ENCODE peak calls at places on chromosomes 6 and 20, in six cellular contexts. M, D, V, W, Y and N are unnamed samples.
A peak's percentile ranks its signal among the peaks of the same experiment; 100 is the strongest.

GRCh38 chr6:70841115-70841514 is 115.7 kb downstream of the B3GAT2 start:
- DNase-seq in M (no peak), D (no peak), V (no peak), W (no peak), Y (no peak), N (no peak)

GRCh38 chr6:35786810-35787209 is 6.0 kb downstream of the CLPSL1 start:
- DNase-seq in M (no peak), D (no peak), V (no peak), W (no peak), Y (no peak), N (no peak)

GRCh38 chr6:4901256-4902061 is 102.4 kb downstream of the RPP40 start:
- DNase-seq in M (no peak), D (no peak), V (no peak), W (no peak), Y (no peak), N (no peak)

GRCh38 chr6:114087496-114087895 is 116.5 kb upstream of the HDAC2 start:
- DNase-seq in M (no peak), D (no peak), V (no peak), W (no peak), Y (peak; percentile 9), N (no peak)

GRCh38 chr20:22717466-22717865 is 133.1 kb upstream of the FOXA2 start:
- DNase-seq in M (no peak), D (no peak), V (no peak), W (no peak), Y (no peak), N (no peak)

GRCh38 chr6:71289039-71289801 is 609 bp downstream of the OGFRL1 start:
- DNase-seq in M (peak; percentile 50), D (peak; percentile 62), V (no peak), W (no peak), Y (no peak), N (no peak)

GRCh38 chr6:130810307-130811030 is 16.7 kb upstream of the SMLR1 start:
- DNase-seq in M (no peak), D (peak; percentile 9), V (no peak), W (no peak), Y (peak; percentile 50), N (no peak)

GRCh38 chr6:26311385-26312095 is 53.5 kb upstream of the BTN3A2 start:
- DNase-seq in M (no peak), D (peak; percentile 50), V (no peak), W (no peak), Y (peak; percentile 73), N (no peak)

GRCh38 chr20:35121186-35121585 is 25.9 kb downstream of the EDEM2 start:
- DNase-seq in M (peak; percentile 30), D (no peak), V (no peak), W (peak; percentile 72), Y (no peak), N (no peak)

GRCh38 chr20:32238483-32239425 is 31.1 kb downstream of the POFUT1 start:
- DNase-seq in M (no peak), D (no peak), V (no peak), W (no peak), Y (no peak), N (no peak)

GRCh38 chr6:75334266-75335040 is 49.9 kb upstream of the TMEM30A start:
- DNase-seq in M (no peak), D (peak; percentile 90), V (no peak), W (no peak), Y (peak; percentile 72), N (no peak)

GRCh38 chr20:23596856-23597255 is 8.9 kb downstream of the CST9 start:
- DNase-seq in M (no peak), D (no peak), V (no peak), W (no peak), Y (no peak), N (no peak)

GRCh38 chr6:158170656-158171081 is 2.5 kb downstream of the GTF2H5 start:
- DNase-seq in M (no peak), D (no peak), V (peak; percentile 69), W (no peak), Y (peak; percentile 89), N (no peak)

GRCh38 chr6:156816505-156816904 is 39.3 kb downstream of the ARID1B start:
- DNase-seq in M (no peak), D (no peak), V (no peak), W (no peak), Y (peak; percentile 23), N (no peak)

GRCh38 chr6:3196770-3197169 is 30.7 kb downstream of the TUBB2B start:
- DNase-seq in M (no peak), D (no peak), V (no peak), W (no peak), Y (no peak), N (no peak)

DNA sequence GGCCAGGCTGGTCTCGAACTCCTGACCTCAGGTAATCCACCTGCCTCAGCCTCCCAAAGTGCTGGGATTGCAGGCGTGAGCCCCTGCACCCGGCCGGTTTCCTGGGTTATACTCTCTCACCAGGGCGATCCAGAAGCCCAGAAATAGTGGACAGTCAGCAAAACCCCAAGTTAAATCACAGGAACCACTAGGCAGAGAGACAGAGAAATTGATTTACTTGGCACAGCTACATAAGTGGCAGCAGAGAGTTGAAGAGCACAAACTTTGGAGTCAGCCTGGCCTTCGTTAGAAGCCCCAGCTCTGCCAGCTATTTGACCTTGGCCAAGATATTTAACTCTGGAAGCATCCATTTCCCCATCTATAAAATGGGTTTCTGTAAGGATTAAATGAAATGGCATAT is 32.7 kb downstream of the MTRES1 start:
- DNase-seq in M (no peak), D (no peak), V (no peak), W (no peak), Y (no peak), N (no peak)
- H3K27ac ChIP-seq in M (no peak overlapping the region), D (no peak overlapping the region), V (no peak overlapping the region), W (no peak overlapping the region), Y (no peak overlapping the region), N (no peak overlapping the region)

GRCh38 chr20:33914871-33915270 is 78.8 kb upstream of the RALY start:
- DNase-seq in M (no peak), D (no peak), V (no peak), W (no peak), Y (peak; percentile 94), N (no peak)
- TF ChIP-seq CTCF in M (no peak), D (no peak), V (no peak), W (no peak), Y (peak; percentile 31), N (no peak)

GRCh38 chr6:13469688-13470087 is 17.7 kb downstream of the GFOD1 start:
- DNase-seq in M (no peak), D (no peak), V (no peak), W (no peak), Y (no peak), N (no peak)

GRCh38 chr6:13470240-13471140 is 16.9 kb downstream of the GFOD1 start:
- DNase-seq in M (no peak), D (no peak), V (no peak), W (no peak), Y (no peak), N (no peak)

GRCh38 chr6:13472976-13473645 is 14.3 kb downstream of the GFOD1 start:
- DNase-seq in M (no peak), D (no peak), V (no peak), W (no peak), Y (no peak), N (no peak)

GRCh38 chr6:13472099-13472498 is 15.3 kb downstream of the GFOD1 start:
- DNase-seq in M (no peak), D (no peak), V (no peak), W (no peak), Y (peak; percentile 30), N (no peak)

DNA sequence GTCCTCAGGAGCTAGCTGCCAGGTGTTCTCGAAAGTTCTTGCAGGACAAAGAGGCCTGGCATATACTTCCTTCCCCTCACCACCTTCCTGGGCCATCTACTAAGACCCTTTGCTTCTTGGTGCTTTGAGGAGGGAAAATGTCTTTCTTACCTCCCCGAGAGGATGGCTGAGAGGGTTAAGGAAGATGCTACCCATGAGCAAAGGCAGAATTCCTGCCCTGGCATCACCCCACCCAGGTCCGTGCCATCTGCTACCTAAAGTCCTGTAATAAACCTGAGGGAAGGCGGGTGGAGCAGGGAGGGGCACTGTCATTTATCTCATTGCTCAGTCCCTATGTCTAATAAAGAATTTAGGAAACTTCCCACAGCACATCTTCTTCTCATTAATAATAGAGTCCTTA is 16.2 kb downstream of the GFOD1 start:
- DNase-seq in M (no peak), D (no peak), V (no peak), W (no peak), Y (no peak), N (no peak)
- H3K4me1 ChIP-seq in M (peaks cover 69% of the 10 kb centered on the region), D (peaks cover 6% of the 10 kb centered on the region), V (no peaks in the 10 kb centered on the region), W (peaks cover 18% of the 10 kb centered on the region), Y (peaks cover 3% of the 10 kb centered on the region), N (no peaks in the 10 kb centered on the region)

DNA sequence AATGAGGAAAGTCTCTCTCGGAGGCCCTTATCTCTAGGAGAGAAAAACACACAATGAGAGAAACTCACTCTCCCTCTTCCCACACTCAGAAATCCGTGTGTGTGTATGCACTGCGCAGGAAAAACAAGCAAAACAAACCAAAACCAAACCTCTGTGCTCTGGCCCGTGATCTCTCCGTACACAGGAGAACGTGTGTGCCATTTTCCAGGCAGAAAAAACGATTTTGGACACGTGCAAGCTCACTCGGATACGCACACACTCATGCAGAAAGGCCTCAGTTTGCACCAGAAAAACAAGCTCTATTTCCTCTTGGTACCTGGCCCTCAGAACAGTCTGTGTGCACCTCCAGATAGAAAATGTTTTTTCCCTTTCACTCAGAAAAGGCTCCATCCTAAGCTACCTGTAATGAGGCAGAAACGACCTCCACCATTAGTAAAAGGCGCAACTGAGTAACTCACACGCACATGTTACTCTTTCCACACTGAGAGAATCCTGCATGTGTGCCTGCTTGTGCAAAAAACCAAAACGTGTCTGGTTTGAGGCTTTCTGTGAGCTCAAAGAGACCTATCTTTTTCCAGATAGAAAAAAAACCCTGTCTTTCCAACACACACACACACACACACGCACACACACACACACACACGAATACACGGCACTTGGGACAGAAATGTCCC is 99.2 kb downstream of the EDN3 start:
- DNase-seq in M (no peak), D (no peak), V (no peak), W (no peak), Y (no peak), N (no peak)
- H3K27ac ChIP-seq in M (no peak overlapping the region), D (no peak overlapping the region), V (no peak overlapping the region), W (no peak overlapping the region), Y (no peak overlapping the region), N (no peak overlapping the region)

GRCh38 chr6:166512567-166512966 is 73.9 kb downstream of the RAMACL start:
- DNase-seq in M (no peak), D (no peak), V (no peak), W (no peak), Y (no peak), N (no peak)
- TF ChIP-seq CTCF in M (no peak), D (no peak), V (no peak), W (no peak), Y (no peak), N (no peak)

DNA sequence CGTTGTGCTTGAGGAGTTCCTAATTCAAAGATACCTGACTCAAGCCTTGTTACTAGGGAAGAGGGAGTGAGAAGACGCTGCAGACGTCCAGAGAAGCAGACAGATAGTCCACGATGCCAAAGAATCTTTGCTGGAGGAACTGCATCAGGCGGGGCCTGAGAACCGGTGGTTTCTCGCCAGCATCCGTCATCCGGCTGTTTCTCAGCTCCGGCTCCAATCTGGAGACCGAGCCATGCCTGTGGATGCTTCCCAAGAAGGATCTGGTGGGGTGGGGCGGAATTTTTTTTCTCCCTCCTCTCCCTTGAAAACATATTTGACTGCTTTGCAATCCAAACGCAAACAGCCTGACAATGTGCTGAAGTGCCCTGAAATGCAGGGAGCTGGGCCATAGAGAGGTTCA is 125.8 kb upstream of the SRSF6 start:
- DNase-seq in M (peak; percentile 25), D (no peak), V (no peak), W (no peak), Y (no peak), N (no peak)
- H3K4me1 ChIP-seq in M (no peaks in the 10 kb centered on the region), D (no peaks in the 10 kb centered on the region), V (no peaks in the 10 kb centered on the region), W (no peaks in the 10 kb centered on the region), Y (no peaks in the 10 kb centered on the region), N (no peaks in the 10 kb centered on the region)